ENCODE peak calls at places on chromosomes 2 and 18, in four cellular contexts. X is NCI-H69, K is head of caudate nucleus, Q is NCI-H187 treated with DMSO at 0.1 percent for 48 hours. I is an unnamed sample.
A peak's percentile ranks its signal among the peaks of the same experiment; 100 is the strongest.

GRCh38 chr2:138115664-138116063 is 151.4 kb downstream of the HNMT start:
- DNase-seq in X (no peak), K (no peak), Q (no peak), I (peak; percentile 10)

GRCh38 chr2:11836647-11837219 is 90.3 kb downstream of the LPIN1 start:
- DNase-seq in X (no peak), K (no peak), Q (no peak), I (no peak)

GRCh38 chr2:106638043-106638442 is 150.9 kb downstream of the CD8B2 start:
- DNase-seq in X (peak; percentile 51), K (no peak), Q (no peak), I (peak; percentile 11)

GRCh38 chr2:146777181-146777580 is 1067.6 kb upstream of the ACVR2A start:
- DNase-seq in X (no peak), K (no peak), Q (no peak), I (no peak)

GRCh38 chr2:238714038-238714528 is 133.8 kb upstream of the TWIST2 start:
- DNase-seq in X (no peak), K (no peak), Q (no peak), I (no peak)

GRCh38 chr2:41879367-41879871 is 168.4 kb upstream of the PKDCC start:
- DNase-seq in X (peak; percentile 84), K (peak; percentile 30), Q (peak; percentile 82), I (no peak)

GRCh38 chr2:64853894-64854293 is 135.3 kb upstream of the SLC1A4 start:
- DNase-seq in X (no peak), K (no peak), Q (no peak), I (no peak)

GRCh38 chr2:197947219-197947757 is 142.9 kb downstream of the PLCL1 start:
- DNase-seq in X (no peak), K (no peak), Q (no peak), I (no peak)

GRCh38 chr2:200603972-200604371 is 18.2 kb downstream of the AOX1 start:
- DNase-seq in X (no peak), K (no peak), Q (no peak), I (no peak)

GRCh38 chr2:70852824-70853223 is 17.2 kb upstream of the CD207 start:
- DNase-seq in X (no peak), K (no peak), Q (no peak), I (no peak)

GRCh38 chr2:54866868-54867267 is 143.4 kb downstream of the EML6 start:
- DNase-seq in X (no peak), K (no peak), Q (no peak), I (peak; percentile 49)

GRCh38 chr2:240982821-240983281 is 15.6 kb upstream of the SNED1 start:
- DNase-seq in X (no peak), K (no peak), Q (no peak), I (no peak)

GRCh38 chr2:68388772-68389171 is 23.7 kb downstream of the PLEK start:
- DNase-seq in X (no peak), K (no peak), Q (no peak), I (no peak)

GRCh38 chr2:230512955-230513748 is 97.2 kb downstream of the SP100 start:
- DNase-seq in X (no peak), K (no peak), Q (no peak), I (no peak)

GRCh38 chr2:112690853-112691390 is 29.9 kb upstream of the NT5DC4 start:
- DNase-seq in X (peak; percentile 63), K (peak; percentile 70), Q (no peak), I (peak; percentile 70)

GRCh38 chr18:63240541-63241316 is 78.8 kb downstream of the BCL2 start:
- DNase-seq in X (no peak), K (no peak), Q (no peak), I (no peak)

GRCh38 chr2:66555076-66555475 is 120.2 kb downstream of the MEIS1 start:
- DNase-seq in X (peak; percentile 63), K (no peak), Q (no peak), I (no peak)

GRCh38 chr2:219500135-219500534 is 1.4 kb downstream of the GMPPA start:
- DNase-seq in X (no peak), K (no peak), Q (no peak), I (no peak)

GRCh38 chr2:30310955-30311354 is 79.6 kb downstream of the LBH start:
- DNase-seq in X (no peak), K (no peak), Q (no peak), I (no peak)

GRCh38 chr2:133568172-133568571 is at the start of gene NCKAP5:
- DNase-seq in X (no peak), K (peak; percentile 62), Q (no peak), I (no peak)

GRCh38 chr2:147488472-147488871 is 356.4 kb upstream of the ACVR2A start:
- DNase-seq in X (no peak), K (no peak), Q (no peak), I (no peak)

GRCh38 chr18:9987355-9987754 is 73.5 kb downstream of the VAPA start:
- DNase-seq in X (peak; percentile 91), K (no peak), Q (no peak), I (no peak)

GRCh38 chr2:112204411-112204810 is 50.4 kb downstream of the ZC3H8 start:
- DNase-seq in X (no peak), K (no peak), Q (no peak), I (no peak)

GRCh38 chr2:127615511-127616166 is 30.3 kb upstream of the GPR17 start:
- DNase-seq in X (no peak), K (no peak), Q (no peak), I (no peak)

GRCh38 chr2:196130039-196130825 is 41.1 kb downstream of the STK17B start:
- DNase-seq in X (no peak), K (no peak), Q (no peak), I (no peak)

GRCh38 chr2:212021947-212022346 is 516.7 kb downstream of the ERBB4 start:
- DNase-seq in X (no peak), K (no peak), Q (no peak), I (no peak)

GRCh38 chr2:158266106-158266505 is 164.4 kb downstream of the UPP2 start:
- DNase-seq in X (peak; percentile 93), K (no peak), Q (no peak), I (no peak)

GRCh38 chr2:5507374-5507773 is 184.8 kb upstream of the SOX11 start:
- DNase-seq in X (peak; percentile 28), K (no peak), Q (no peak), I (no peak)

GRCh38 chr2:106296182-106296815 is 102.2 kb upstream of the UXS1 start:
- DNase-seq in X (no peak), K (no peak), Q (no peak), I (no peak)

GRCh38 chr2:186757009-186757408 is 63.1 kb downstream of the FAM171B start:
- DNase-seq in X (peak; percentile 13), K (no peak), Q (no peak), I (no peak)

GRCh38 chr2:118846667-118847446 is 591 bp downstream of the EN1 start:
- DNase-seq in X (peak; percentile 52), K (no peak), Q (no peak), I (no peak)

GRCh38 chr18:45958730-45959129 is 8.4 kb downstream of the EPG5 start:
- DNase-seq in X (no peak), K (no peak), Q (no peak), I (no peak)

GRCh38 chr2:109436635-109437225 is 177.0 kb downstream of the SEPTIN10 start:
- DNase-seq in X (peak; percentile 22), K (no peak), Q (no peak), I (no peak)

GRCh38 chr2:11397046-11397445 is 52.6 kb upstream of the ROCK2 start:
- DNase-seq in X (no peak), K (no peak), Q (peak; percentile 30), I (no peak)

GRCh38 chr2:95050385-95051300 is 25.1 kb downstream of the MAL start:
- DNase-seq in X (no peak), K (no peak), Q (no peak), I (no peak)

GRCh38 chr2:130834091-130834922 is 2.4 kb upstream of the ARHGEF4 start:
- DNase-seq in X (peak; percentile 65), K (no peak), Q (no peak), I (no peak)

I was measured in RPMI8226.